ENCODE peak calls at places on chromosomes 2 and 18, in ten cellular contexts. H is AG10803, J is BJ, D is K562, R is hepatocyte, T is SK-N-SH, I is GM12864, U is neural progenitor cell, P is brain microvascular endothelial cell, N is colonic mucosa. A is an unnamed sample.
A peak's percentile ranks its signal among the peaks of the same experiment; 100 is the strongest.

GRCh38 chr18:66749475-66750035 is 145.7 kb upstream of the CDH19 start:
- DNase-seq in H (no peak), J (no peak), D (no peak), R (no peak), T (no peak), I (no peak), U (no peak), P (no peak), N (no peak), A (no peak)

GRCh38 chr2:223746611-223747010 is 90.8 kb downstream of the AP1S3 start:
- DNase-seq in H (no peak), J (no peak), D (no peak), R (no peak), T (no peak), I (no peak), U (no peak), P (no peak), N (no peak), A (no peak)

GRCh38 chr2:85257359-85258193 is 70.2 kb downstream of the TGOLN2 start:
- DNase-seq in H (peak; percentile 46), J (no peak), D (no peak), R (no peak), T (peak; percentile 57), I (no peak), U (no peak), P (no peak), N (no peak), A (no peak)

GRCh38 chr2:172084734-172085459 is 410 bp upstream of the DLX1 start:
- DNase-seq in H (peak; percentile 97), J (peak; percentile 67), D (peak; percentile 94), R (peak; percentile 88), T (peak; percentile 93), I (peak; percentile 69), U (peak; percentile 97), P (peak; percentile 90), N (peak; percentile 80), A (peak; percentile 92)

GRCh38 chr2:53170463-53170862 is 597.1 kb upstream of the CHAC2 start:
- DNase-seq in H (peak; percentile 8), J (peak; percentile 16), D (no peak), R (no peak), T (no peak), I (no peak), U (no peak), P (no peak), N (no peak), A (no peak)

GRCh38 chr18:79947881-79948610 is 3.4 kb downstream of the SLC66A2 start:
- DNase-seq in H (no peak), J (no peak), D (no peak), R (no peak), T (no peak), I (no peak), U (no peak), P (no peak), N (peak; percentile 59), A (no peak)

GRCh38 chr2:157302492-157303099 is 23.0 kb downstream of the ERMN start:
- DNase-seq in H (peak; percentile 50), J (no peak), D (peak; percentile 71), R (peak; percentile 81), T (peak; percentile 37), I (no peak), U (peak; percentile 82), P (peak; percentile 43), N (no peak), A (peak; percentile 40)

GRCh38 chr2:181411105-181411849 is 45.9 kb upstream of the ITGA4 start:
- DNase-seq in H (peak; percentile 6), J (no peak), D (no peak), R (peak; percentile 23), T (no peak), I (peak; percentile 56), U (peak; percentile 87), P (no peak), N (no peak), A (no peak)

GRCh38 chr2:121907905-121908304 is 152.5 kb downstream of the TSN start:
- DNase-seq in H (no peak), J (no peak), D (no peak), R (no peak), T (no peak), I (no peak), U (peak; percentile 43), P (no peak), N (no peak), A (no peak)

GRCh38 chr2:175004730-175004979 is 526 bp downstream of the CHN1 start:
- DNase-seq in H (no peak), J (no peak), D (peak; percentile 12), R (no peak), T (peak; percentile 82), I (no peak), U (no peak), P (no peak), N (no peak), A (peak; percentile 54)

GRCh38 chr2:111202266-111203040 is 81.7 kb downstream of the BCL2L11 start:
- DNase-seq in H (peak; percentile 25), J (no peak), D (no peak), R (no peak), T (no peak), I (no peak), U (no peak), P (peak; percentile 83), N (no peak), A (no peak)

GRCh38 chr2:187615364-187615763 is 61.1 kb upstream of the TFPI start:
- DNase-seq in H (peak; percentile 4), J (no peak), D (no peak), R (no peak), T (no peak), I (no peak), U (no peak), P (no peak), N (no peak), A (no peak)

GRCh38 chr2:173090291-173090877 is 14.7 kb downstream of the MAP3K20 start:
- DNase-seq in H (peak; percentile 74), J (no peak), D (no peak), R (no peak), T (no peak), I (no peak), U (peak; percentile 11), P (peak; percentile 53), N (no peak), A (no peak)

GRCh38 chr2:203740741-203741363 is 34.4 kb downstream of the CD28 start:
- DNase-seq in H (peak; percentile 68), J (no peak), D (no peak), R (no peak), T (no peak), I (no peak), U (no peak), P (peak; percentile 74), N (no peak), A (no peak)

GRCh38 chr18:48780151-48781001 is 170.4 kb downstream of the SMAD7 start:
- DNase-seq in H (peak; percentile 25), J (no peak), D (no peak), R (peak; percentile 62), T (peak; percentile 65), I (no peak), U (no peak), P (no peak), N (no peak), A (no peak)

GRCh38 chr2:11907178-11907577 is 160.7 kb downstream of the LPIN1 start:
- DNase-seq in H (no peak), J (no peak), D (no peak), R (no peak), T (no peak), I (no peak), U (no peak), P (no peak), N (no peak), A (no peak)

GRCh38 chr2:21372654-21373053 is 248.9 kb downstream of the TDRD15 start:
- DNase-seq in H (no peak), J (no peak), D (no peak), R (peak; percentile 54), T (peak; percentile 26), I (no peak), U (peak; percentile 41), P (no peak), N (no peak), A (no peak)
- TF ChIP-seq CTCF in H (no peak), J (peak; percentile 31), D (peak; percentile 31), R (peak; percentile 45), T (peak; percentile 16), I (peak; percentile 57), U (peak; percentile 54), P (peak; percentile 31), N (no peak), A (peak; percentile 48)

GRCh38 chr2:207766697-207767460 is 2.8 kb downstream of the FZD5 start:
- DNase-seq in H (no peak), J (no peak), D (no peak), R (peak; percentile 55), T (no peak), I (no peak), U (peak; percentile 66), P (no peak), N (peak; percentile 48), A (peak; percentile 38)
- TF ChIP-seq CTCF in H (no peak), J (no peak), D (no peak), R (peak; percentile 10), T (no peak), I (no peak), U (no peak), P (no peak), N (no peak), A (peak; percentile 16)

DNA sequence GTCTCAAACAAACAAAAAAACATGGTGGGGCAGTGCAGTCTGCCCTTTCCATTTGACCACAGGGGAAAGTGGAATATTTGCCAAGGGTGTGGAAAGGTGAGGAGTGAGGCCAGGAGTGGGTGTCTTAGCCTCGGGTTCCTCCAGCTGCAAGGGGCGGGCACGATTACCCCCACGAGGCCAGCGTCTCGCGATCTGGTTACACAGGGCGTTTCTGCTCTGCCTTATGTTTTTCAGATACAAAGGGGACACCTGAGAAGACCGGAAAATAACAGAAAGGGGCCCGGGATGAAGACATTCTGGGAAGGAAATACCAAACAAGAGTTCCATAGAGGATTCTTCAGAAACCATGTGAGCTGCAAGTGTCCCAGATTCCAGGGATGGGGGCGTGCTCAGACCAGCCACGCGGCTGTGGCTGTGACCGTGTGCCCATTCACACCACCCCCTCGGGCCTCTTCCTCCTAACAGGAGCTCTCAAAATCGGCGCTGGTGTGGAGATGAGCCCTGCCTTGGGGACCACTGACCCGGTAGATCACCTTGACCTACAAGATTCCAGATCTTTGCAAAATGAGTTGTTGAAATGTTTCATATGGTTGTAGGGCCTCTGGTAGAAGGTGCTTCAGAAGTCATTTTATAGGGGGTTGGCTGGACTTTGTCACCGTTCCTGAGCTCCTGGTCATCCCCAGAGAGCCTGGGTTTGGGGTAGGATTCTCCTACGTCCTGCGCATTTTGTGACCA is 34.2 kb downstream of the FAM178B start:
- DNase-seq in H (no peak), J (no peak), D (no peak), R (no peak), T (no peak), I (no peak), U (no peak), P (no peak), N (no peak), A (no peak)
- TF ChIP-seq CTCF in H (no peak), J (no peak), D (no peak), R (no peak), T (no peak), I (no peak), U (no peak), P (no peak), N (no peak), A (no peak)

DNA sequence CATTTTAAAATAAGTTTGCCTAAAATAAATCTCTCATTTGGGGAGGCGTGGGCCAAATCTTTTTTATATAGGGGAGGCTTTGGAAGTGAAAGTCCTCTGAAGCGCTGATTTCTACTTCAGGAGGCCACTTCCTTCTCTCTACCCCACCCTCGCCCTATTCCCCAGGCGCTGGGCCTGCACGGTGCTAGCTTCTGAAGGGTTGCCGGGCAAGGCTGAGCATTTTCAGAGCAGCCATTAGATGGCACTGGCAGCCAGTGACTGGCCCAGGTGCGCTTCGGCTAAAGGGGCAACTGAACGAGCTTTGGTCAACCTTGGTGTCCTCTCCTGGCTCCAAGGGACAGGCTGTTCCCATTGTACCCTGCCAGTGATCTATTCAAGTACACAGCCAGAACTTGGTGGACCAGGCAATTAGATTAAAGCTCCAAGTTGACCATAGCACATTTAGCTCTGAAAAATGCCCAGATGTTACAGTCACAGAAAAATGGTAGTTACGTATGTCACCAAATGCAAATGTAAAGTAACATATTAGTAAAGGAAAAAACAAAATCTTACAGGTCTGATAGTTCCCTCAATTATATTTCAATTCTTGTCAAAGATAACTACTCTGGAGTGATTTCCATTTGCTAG is 2.3 kb downstream of the POMC start:
- DNase-seq in H (no peak), J (no peak), D (no peak), R (peak; percentile 29), T (peak; percentile 73), I (peak; percentile 46), U (peak; percentile 63), P (no peak), N (peak; percentile 53), A (peak; percentile 78)
- TF ChIP-seq CTCF in H (no peak), J (peak; percentile 11), D (peak; percentile 46), R (peak; percentile 30), T (peak; percentile 41), I (peak; percentile 63), U (peak; percentile 55), P (peak; percentile 49), N (peak; percentile 27), A (peak; percentile 82)

A was measured in GM13977.